ENCODE peak calls at places on chromosome 18, in six cellular contexts. E is T-helper 17 cell, J is NCI-H2171, V is HCEC 1CT, X is AML-193, G is Calu3. S is an unnamed sample.

GRCh38 chr18:581106-581505 is 926 bp downstream of the CETN1 start:
- DNase-seq in E (no peak), J (no peak), V (no peak), X (no peak), G (no peak), S (no peak)

GRCh38 chr18:12391487-12392136 is 14.6 kb upstream of the AFG3L2 start:
- DNase-seq in E (no peak), J (peak), V (peak), X (peak), G (peak), S (peak)

GRCh38 chr18:34528177-34528576 is 181.9 kb upstream of the DTNA start:
- DNase-seq in E (no peak), J (no peak), V (no peak), X (no peak), G (no peak), S (no peak)

GRCh38 chr18:44679912-44680270 is 797 bp upstream of the SETBP1 start:
- DNase-seq in E (no peak), J (peak), V (peak), X (no peak), G (peak), S (peak)

GRCh38 chr18:55321268-55322175 is 266.5 kb downstream of the TCF4 start:
- DNase-seq in E (no peak), J (peak), V (peak), X (no peak), G (peak), S (peak)

GRCh38 chr18:9094307-9095226 is 7.9 kb upstream of the NDUFV2 start:
- DNase-seq in E (no peak), J (no peak), V (peak), X (no peak), G (peak), S (no peak)

GRCh38 chr18:68826111-68826510 is 28.2 kb downstream of the CCDC102B start:
- DNase-seq in E (no peak), J (no peak), V (no peak), X (peak), G (no peak), S (no peak)

GRCh38 chr18:77160515-77160914 is 27.9 kb upstream of the MBP start:
- DNase-seq in E (no peak), J (no peak), V (no peak), X (peak), G (no peak), S (no peak)

GRCh38 chr18:8391068-8391467 is 218.2 kb upstream of the RAB12 start:
- DNase-seq in E (no peak), J (no peak), V (no peak), X (no peak), G (no peak), S (no peak)

GRCh38 chr18:23484783-23485182 is 18.5 kb upstream of the RMC1 start:
- DNase-seq in E (no peak), J (peak), V (no peak), X (no peak), G (no peak), S (peak)

GRCh38 chr18:31679133-31679731 is 5.1 kb downstream of the B4GALT6 start:
- DNase-seq in E (no peak), J (no peak), V (peak), X (no peak), G (no peak), S (no peak)

GRCh38 chr18:57542801-57543427 is 43.6 kb downstream of the FECH start:
- DNase-seq in E (no peak), J (peak), V (peak), X (no peak), G (no peak), S (peak)

GRCh38 chr18:74906189-74906588 is 302.8 kb downstream of the PTGR3 start:
- DNase-seq in E (no peak), J (no peak), V (peak), X (no peak), G (peak), S (no peak)

GRCh38 chr18:48902856-48903601 is 47.7 kb downstream of the SMAD7 start:
- DNase-seq in E (no peak), J (no peak), V (no peak), X (no peak), G (no peak), S (no peak)

GRCh38 chr18:63138469-63139340 is 180.9 kb downstream of the BCL2 start:
- DNase-seq in E (no peak), J (peak), V (no peak), X (no peak), G (no peak), S (no peak)

GRCh38 chr18:40243592-40243991 is 1711.4 kb upstream of the PIK3C3 start:
- DNase-seq in E (no peak), J (no peak), V (no peak), X (no peak), G (no peak), S (no peak)

GRCh38 chr18:29018976-29019375 is 842.0 kb upstream of the CDH2 start:
- DNase-seq in E (no peak), J (no peak), V (no peak), X (no peak), G (no peak), S (no peak)

GRCh38 chr18:61368001-61368400 is 34.8 kb downstream of the CDH20 start:
- DNase-seq in E (no peak), J (no peak), V (no peak), X (no peak), G (no peak), S (no peak)

GRCh38 chr18:11027862-11028261 is 121.5 kb downstream of the PIEZO2 start:
- DNase-seq in E (no peak), J (no peak), V (no peak), X (no peak), G (no peak), S (no peak)

GRCh38 chr18:9933865-9934264 is 20.0 kb downstream of the VAPA start:
- DNase-seq in E (no peak), J (no peak), V (no peak), X (no peak), G (no peak), S (no peak)

GRCh38 chr18:46950064-46950656 is 32.8 kb downstream of the KATNAL2 start:
- DNase-seq in E (no peak), J (no peak), V (peak), X (peak), G (no peak), S (no peak)

GRCh38 chr18:59502899-59503245 is 143.8 kb upstream of the LMAN1 start:
- DNase-seq in E (no peak), J (no peak), V (no peak), X (no peak), G (no peak), S (no peak)

GRCh38 chr18:76401496-76401895 is 93.5 kb downstream of the ZNF516 start:
- DNase-seq in E (no peak), J (no peak), V (no peak), X (no peak), G (no peak), S (no peak)

GRCh38 chr18:79635127-79635726 is 44.4 kb upstream of the CTDP1 start:
- DNase-seq in E (no peak), J (no peak), V (no peak), X (no peak), G (no peak), S (no peak)

GRCh38 chr18:13112982-13113381 is 105.6 kb upstream of the LDLRAD4 start:
- DNase-seq in E (no peak), J (no peak), V (peak), X (no peak), G (peak), S (no peak)

GRCh38 chr18:25229080-25229479 is 122.9 kb downstream of the ZNF521 start:
- DNase-seq in E (no peak), J (peak), V (no peak), X (no peak), G (no peak), S (peak)

GRCh38 chr18:12287131-12287681 is 20.8 kb upstream of the TUBB6 start:
- DNase-seq in E (no peak), J (no peak), V (no peak), X (no peak), G (peak), S (no peak)

GRCh38 chr18:44927127-44927849 is 246.6 kb downstream of the SETBP1 start:
- DNase-seq in E (no peak), J (no peak), V (no peak), X (no peak), G (no peak), S (no peak)

GRCh38 chr18:75467396-75467795 is 39.9 kb upstream of the SMIM21 start:
- DNase-seq in E (no peak), J (no peak), V (no peak), X (no peak), G (no peak), S (no peak)

GRCh38 chr18:41064916-41065315 is 890.1 kb upstream of the PIK3C3 start:
- DNase-seq in E (no peak), J (no peak), V (no peak), X (no peak), G (no peak), S (no peak)

GRCh38 chr18:23805898-23806297 is 116.6 kb downstream of the LAMA3 start:
- DNase-seq in E (no peak), J (no peak), V (peak), X (no peak), G (no peak), S (no peak)

GRCh38 chr18:79502785-79503184 is 107.1 kb downstream of the NFATC1 start:
- DNase-seq in E (no peak), J (no peak), V (no peak), X (no peak), G (no peak), S (no peak)

GRCh38 chr18:9950289-9951016 is 36.6 kb downstream of the VAPA start:
- DNase-seq in E (no peak), J (no peak), V (no peak), X (peak), G (no peak), S (no peak)

GRCh38 chr18:62118324-62118723 is 68.5 kb downstream of the PIGN start:
- DNase-seq in E (no peak), J (no peak), V (peak), X (no peak), G (no peak), S (no peak)

GRCh38 chr18:45361148-45361851 is 254.0 kb upstream of the SLC14A2 start:
- DNase-seq in E (no peak), J (no peak), V (no peak), X (no peak), G (no peak), S (no peak)

GRCh38 chr18:6734746-6735430 is 5.4 kb downstream of the ARHGAP28 start:
- DNase-seq in E (no peak), J (peak), V (peak), X (no peak), G (no peak), S (peak)

GRCh38 chr18:75678662-75679061 is 251.2 kb upstream of the SMIM21 start:
- DNase-seq in E (no peak), J (no peak), V (no peak), X (no peak), G (no peak), S (no peak)

GRCh38 chr18:42773870-42774269 is 341.6 kb downstream of the RIT2 start:
- DNase-seq in E (no peak), J (no peak), V (no peak), X (no peak), G (no peak), S (no peak)

GRCh38 chr18:33720133-33720532 is 142.1 kb downstream of the ASXL3 start:
- DNase-seq in E (no peak), J (no peak), V (peak), X (no peak), G (no peak), S (no peak)

S was measured in DMS 273 treated with DMSO at 0.1 percent for 48 hours.